ENCODE peak calls at places on chromosomes 6 and 20, in five cellular contexts. M is HepG2, H is AG04450, J is lower leg skin, L is upper lobe of right lung. X is an unnamed sample.

GRCh38 chr6:35943390-35943789 is 22.5 kb upstream of the SRPK1 start:
- DNase-seq in M (no peak), H (no peak), J (no peak), L (no peak), X (no peak)

GRCh38 chr6:109455502-109456282 is at the start of gene MICAL1:
- DNase-seq in M (peak), H (no peak), J (peak), L (peak), X (peak)

GRCh38 chr20:63217706-63218105 is 1.8 kb upstream of the YTHDF1 start:
- DNase-seq in M (peak), H (no peak), J (no peak), L (no peak), X (no peak)

GRCh38 chr6:11929451-11929850 is 82.7 kb upstream of the HIVEP1 start:
- DNase-seq in M (no peak), H (no peak), J (no peak), L (no peak), X (no peak)

GRCh38 chr6:113428702-113429101 is 428.4 kb upstream of the MARCKS start:
- DNase-seq in M (no peak), H (no peak), J (no peak), L (no peak), X (no peak)

GRCh38 chr6:32189742-32190053 is 304 bp downstream of the PBX2 start:
- DNase-seq in M (no peak), H (no peak), J (no peak), L (no peak), X (no peak)

GRCh38 chr6:81253821-81254220 is 498.7 kb downstream of the TENT5A start:
- DNase-seq in M (no peak), H (no peak), J (no peak), L (no peak), X (no peak)

GRCh38 chr20:44692932-44693476 is 22.2 kb upstream of the CCN5 start:
- DNase-seq in M (peak), H (peak), J (peak), L (no peak), X (no peak)

GRCh38 chr20:4511776-4512175 is 209.9 kb upstream of the PRND start:
- DNase-seq in M (no peak), H (no peak), J (no peak), L (no peak), X (no peak)

GRCh38 chr20:36491901-36492617 is 49.3 kb upstream of the MYL9 start:
- DNase-seq in M (no peak), H (no peak), J (no peak), L (no peak), X (peak)

GRCh38 chr6:166602928-166603690 is 16.6 kb upstream of the RAMACL start:
- DNase-seq in M (no peak), H (no peak), J (peak), L (no peak), X (no peak)

GRCh38 chr6:36838896-36839818 is at the start of gene CPNE5:
- DNase-seq in M (no peak), H (no peak), J (no peak), L (no peak), X (no peak)

GRCh38 chr6:41939091-41939847 is 2.3 kb downstream of the CCND3 start:
- DNase-seq in M (no peak), H (no peak), J (peak), L (peak), X (no peak)

GRCh38 chr6:35833534-35833933 is 28.4 kb downstream of the LHFPL5 start:
- DNase-seq in M (peak), H (no peak), J (no peak), L (no peak), X (no peak)

GRCh38 chr6:169251822-169252804 is 1.5 kb downstream of the THBS2 start:
- DNase-seq in M (no peak), H (no peak), J (peak), L (peak), X (no peak)

GRCh38 chr6:106617302-106617701 is 12.0 kb downstream of the RTN4IP1 start:
- DNase-seq in M (no peak), H (no peak), J (no peak), L (no peak), X (no peak)

GRCh38 chr20:7470912-7471311 is 469.3 kb downstream of the HAO1 start:
- DNase-seq in M (no peak), H (no peak), J (no peak), L (no peak), X (no peak)

GRCh38 chr6:139597781-139598368 is 223.4 kb upstream of the CITED2 start:
- DNase-seq in M (peak), H (peak), J (peak), L (peak), X (no peak)

GRCh38 chr20:7637184-7637583 is 303.1 kb downstream of the HAO1 start:
- DNase-seq in M (no peak), H (no peak), J (no peak), L (no peak), X (no peak)

GRCh38 chr20:1323830-1324597 is 4.9 kb downstream of the SDCBP2 start:
- DNase-seq in M (no peak), H (no peak), J (peak), L (no peak), X (no peak)

GRCh38 chr6:28167068-28167467 is 25.4 kb downstream of the ZKSCAN8 start:
- DNase-seq in M (no peak), H (peak), J (no peak), L (no peak), X (no peak)

GRCh38 chr6:123118811-123119210 is 122.8 kb downstream of the CLVS2 start:
- DNase-seq in M (no peak), H (no peak), J (no peak), L (no peak), X (no peak)

GRCh38 chr6:113172531-113172966 is 684.6 kb upstream of the MARCKS start:
- DNase-seq in M (no peak), H (no peak), J (no peak), L (no peak), X (no peak)

GRCh38 chr6:254011-254410 is 38.3 kb upstream of the DUSP22 start:
- DNase-seq in M (no peak), H (no peak), J (no peak), L (no peak), X (no peak)

GRCh38 chr20:49573900-49574416 is 6.0 kb upstream of the PTGIS start:
- DNase-seq in M (no peak), H (no peak), J (peak), L (no peak), X (no peak)

GRCh38 chr6:8664070-8664469 is 228.7 kb upstream of the SLC35B3 start:
- DNase-seq in M (no peak), H (no peak), J (no peak), L (no peak), X (no peak)

GRCh38 chr6:15061176-15061575 is 184.7 kb upstream of the JARID2 start:
- DNase-seq in M (no peak), H (no peak), J (no peak), L (no peak), X (no peak)

GRCh38 chr6:154403803-154404202 is 47.2 kb upstream of the IPCEF1 start:
- DNase-seq in M (no peak), H (no peak), J (peak), L (no peak), X (no peak)

GRCh38 chr20:25274891-25275812 is 27.3 kb downstream of the PYGB start:
- DNase-seq in M (no peak), H (no peak), J (peak), L (peak), X (no peak)

GRCh38 chr20:60148885-60149284 is 190.7 kb downstream of the CDH26 start:
- DNase-seq in M (no peak), H (no peak), J (no peak), L (no peak), X (no peak)

GRCh38 chr6:44011350-44011925 is 115.8 kb downstream of the MRPL14 start:
- DNase-seq in M (no peak), H (no peak), J (no peak), L (no peak), X (no peak)

GRCh38 chr20:2713285-2713684 is 20.7 kb downstream of the EBF4 start:
- DNase-seq in M (peak), H (no peak), J (peak), L (no peak), X (no peak)

GRCh38 chr20:1897486-1897885 is 2.3 kb downstream of the SIRPA start:
- DNase-seq in M (no peak), H (no peak), J (peak), L (no peak), X (no peak)

GRCh38 chr20:50152394-50153152 is 950 bp downstream of the PEDS1 start:
- DNase-seq in M (no peak), H (no peak), J (no peak), L (no peak), X (no peak)

GRCh38 chr20:25135031-25135430 is 53.1 kb upstream of the VSX1 start:
- DNase-seq in M (no peak), H (no peak), J (no peak), L (no peak), X (no peak)

GRCh38 chr6:3208096-3208774 is 19.2 kb downstream of the TUBB2B start:
- DNase-seq in M (no peak), H (peak), J (peak), L (no peak), X (no peak)

GRCh38 chr20:44345147-44345546 is 8.3 kb downstream of the R3HDML start:
- DNase-seq in M (no peak), H (no peak), J (no peak), L (no peak), X (no peak)

GRCh38 chr6:99589290-99589672 is 17.4 kb upstream of the PRDM13 start:
- DNase-seq in M (no peak), H (no peak), J (peak), L (no peak), X (no peak)

GRCh38 chr6:69370763-69371162 is 426.0 kb downstream of the LMBRD1 start:
- DNase-seq in M (no peak), H (no peak), J (no peak), L (no peak), X (no peak)
- TF ChIP-seq CTCF in M (no peak), H (no peak), J (no peak), L (no peak), X (no peak)

DNA sequence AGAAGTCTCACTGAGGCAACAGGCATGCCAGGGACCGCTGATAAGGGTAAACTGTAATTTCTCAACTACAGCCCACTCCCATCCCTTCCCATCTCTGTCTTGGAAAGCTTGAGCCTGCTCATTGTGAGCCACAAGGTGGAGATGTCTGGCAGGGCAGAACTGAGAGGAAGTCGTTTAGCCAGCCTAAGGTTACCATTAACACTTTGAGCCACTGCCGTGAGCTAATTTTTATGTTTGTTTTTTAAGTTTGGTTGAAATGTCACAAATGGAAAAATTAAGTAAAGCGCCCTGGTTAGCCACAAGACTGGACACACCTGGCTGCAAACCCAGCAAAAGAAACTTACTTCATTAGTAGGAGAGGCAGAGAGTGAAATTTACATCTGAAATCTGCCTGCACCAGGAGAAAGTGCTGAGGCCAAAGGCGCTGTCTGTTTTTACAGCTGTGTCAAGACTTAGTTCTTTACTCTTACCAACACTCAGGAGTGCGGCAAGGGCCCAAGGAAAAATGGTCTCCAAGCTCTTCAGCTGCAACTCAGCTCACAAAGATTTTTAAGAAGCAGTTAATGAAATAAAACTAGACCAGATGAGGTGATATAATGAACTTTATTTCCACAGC is 50.0 kb upstream of the FAM83C start:
- DNase-seq in M (no peak), H (no peak), J (peak), L (no peak), X (no peak)
- TF ChIP-seq CTCF in M (peak), H (peak), J (no peak), L (no peak), X (peak)

DNA sequence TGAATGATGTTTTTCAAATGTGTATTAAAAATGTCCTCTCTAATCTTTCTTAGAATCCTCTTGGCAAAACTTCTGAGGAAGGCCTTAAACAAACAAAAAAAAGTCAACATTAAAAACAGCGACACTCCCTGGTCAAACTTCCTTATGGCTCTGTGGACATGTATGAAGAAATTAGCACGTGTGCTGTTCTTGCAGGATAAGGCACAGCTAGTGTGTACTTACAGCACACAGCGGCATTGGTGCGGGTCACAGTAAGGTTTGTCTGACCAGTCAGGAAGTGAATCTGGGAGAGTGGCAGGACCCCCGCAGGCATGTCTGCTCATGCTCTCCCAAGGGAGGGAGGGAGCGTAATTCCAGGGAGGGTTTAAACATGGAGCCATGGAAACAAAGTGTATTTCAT is 38.8 kb downstream of the SLC22A1 start:
- DNase-seq in M (peak), H (no peak), J (no peak), L (no peak), X (no peak)
- TF ChIP-seq CTCF in M (peak), H (peak), J (no peak), L (no peak), X (no peak)

GRCh38 chr20:51193066-51193772 is 170.3 kb upstream of the KCNG1 start:
- DNase-seq in M (no peak), H (no peak), J (peak), L (no peak), X (no peak)

GRCh38 chr20:51189814-51190782 is 167.2 kb upstream of the KCNG1 start:
- DNase-seq in M (no peak), H (no peak), J (peak), L (no peak), X (no peak)

GRCh38 chr20:51188941-51189340 is 166.0 kb upstream of the KCNG1 start:
- DNase-seq in M (no peak), H (no peak), J (no peak), L (no peak), X (no peak)

GRCh38 chr20:51187318-51187717 is 164.4 kb upstream of the KCNG1 start:
- DNase-seq in M (no peak), H (no peak), J (no peak), L (no peak), X (no peak)

GRCh38 chr20:51190783-51191180 is 167.9 kb upstream of the KCNG1 start:
- DNase-seq in M (no peak), H (no peak), J (no peak), L (no peak), X (no peak)
- TF ChIP-seq CTCF in M (no peak), H (no peak), J (no peak), L (no peak), X (no peak)

GRCh38 chr20:41339957-41340326 is 679 bp upstream of the LPIN3 start:
- DNase-seq in M (peak), H (no peak), J (peak), L (peak), X (peak)
- TF ChIP-seq CTCF in M (peak), H (peak), J (no peak), L (peak), X (peak)